ENCODE peak calls at places on chromosome 7, in eight cellular contexts. D, N, K, Z, G, M, W and A are unnamed samples.

GRCh38 chr7:105790996-105791395 is 85.4 kb downstream of the ATXN7L1 start:
- DNase-seq in D (peak; percentile 76), N (no peak), K (no peak), Z (no peak), G (no peak), M (no peak), W (no peak), A (no peak)

GRCh38 chr7:44733708-44734481 is 14.8 kb upstream of the ZMIZ2 start:
- DNase-seq in D (peak; percentile 80), N (no peak), K (no peak), Z (no peak), G (no peak), M (no peak), W (no peak), A (no peak)

GRCh38 chr7:93378131-93378530 is 146.0 kb downstream of the VPS50 start:
- DNase-seq in D (no peak), N (no peak), K (no peak), Z (no peak), G (no peak), M (no peak), W (no peak), A (no peak)

GRCh38 chr7:73423519-73424485 is 9.8 kb upstream of the FZD9 start:
- DNase-seq in D (no peak), N (no peak), K (no peak), Z (peak; percentile 62), G (peak; percentile 81), M (no peak), W (no peak), A (peak; percentile 53)

GRCh38 chr7:22442887-22443369 is 57.1 kb downstream of the STEAP1B start:
- DNase-seq in D (no peak), N (no peak), K (no peak), Z (no peak), G (no peak), M (no peak), W (no peak), A (no peak)

GRCh38 chr7:40199076-40199802 is 64.4 kb downstream of the SUGCT start:
- DNase-seq in D (peak; percentile 34), N (no peak), K (no peak), Z (peak; percentile 48), G (no peak), M (no peak), W (no peak), A (no peak)

GRCh38 chr7:12729112-12729511 is 41.7 kb downstream of the ARL4A start:
- DNase-seq in D (no peak), N (peak; percentile 62), K (no peak), Z (peak; percentile 40), G (peak; percentile 84), M (peak; percentile 58), W (peak; percentile 24), A (no peak)

GRCh38 chr7:5523052-5523711 is 99.5 kb upstream of the TNRC18 start:
- DNase-seq in D (no peak), N (no peak), K (no peak), Z (no peak), G (no peak), M (no peak), W (no peak), A (peak; percentile 57)